ENCODE peak calls at places on chromosomes 5 and 9, in seven cellular contexts. M, L, F, C, A, P and J are unnamed samples.
A peak's percentile ranks its signal among the peaks of the same experiment; 100 is the strongest.

GRCh38 chr9:129620669-129621295 is at the start of gene C9orf50:
- DNase-seq in M (no peak), L (no peak), F (no peak), C (no peak), A (no peak), P (no peak), J (no peak)

GRCh38 chr9:17018001-17018491 is 116.8 kb upstream of the CNTLN start:
- DNase-seq in M (no peak), L (peak; percentile 83), F (no peak), C (no peak), A (no peak), P (no peak), J (no peak)

GRCh38 chr9:24189986-24190385 is 355.7 kb downstream of the IZUMO3 start:
- DNase-seq in M (no peak), L (no peak), F (no peak), C (no peak), A (no peak), P (no peak), J (no peak)

GRCh38 chr5:93054424-93055165 is 526.4 kb downstream of the NR2F1-AS1 start:
- DNase-seq in M (no peak), L (no peak), F (no peak), C (no peak), A (no peak), P (no peak), J (no peak)

GRCh38 chr5:50711280-50711679 is 44.8 kb downstream of the PARP8 start:
- DNase-seq in M (no peak), L (no peak), F (no peak), C (no peak), A (peak; percentile 2), P (no peak), J (peak; percentile 38)

GRCh38 chr9:137580958-137581331 is 2.2 kb upstream of the DPH7 start:
- DNase-seq in M (no peak), L (no peak), F (no peak), C (no peak), A (no peak), P (no peak), J (no peak)

GRCh38 chr9:129604766-129605163 is 16.1 kb downstream of the C9orf50 start:
- DNase-seq in M (no peak), L (no peak), F (no peak), C (no peak), A (no peak), P (no peak), J (no peak)

GRCh38 chr5:90747693-90748092 is 189.1 kb downstream of the ADGRV1 start:
- DNase-seq in M (no peak), L (no peak), F (no peak), C (peak; percentile 33), A (no peak), P (no peak), J (no peak)

GRCh38 chr5:14299666-14300065 is 156.5 kb downstream of the TRIO start:
- DNase-seq in M (no peak), L (no peak), F (no peak), C (no peak), A (no peak), P (no peak), J (no peak)

GRCh38 chr9:113646491-113646890 is 183.0 kb downstream of the RGS3 start:
- DNase-seq in M (no peak), L (peak; percentile 31), F (peak; percentile 2), C (no peak), A (no peak), P (no peak), J (no peak)

GRCh38 chr9:83208065-83208850 is 145.3 kb upstream of the RASEF start:
- DNase-seq in M (peak; percentile 10), L (no peak), F (no peak), C (no peak), A (no peak), P (no peak), J (no peak)

GRCh38 chr5:4640793-4641192 is 499.3 kb upstream of the ADAMTS16 start:
- DNase-seq in M (no peak), L (no peak), F (no peak), C (peak; percentile 70), A (no peak), P (no peak), J (no peak)

GRCh38 chr5:57791875-57792274 is 309.3 kb upstream of the ACTBL2 start:
- DNase-seq in M (no peak), L (no peak), F (no peak), C (no peak), A (no peak), P (no peak), J (no peak)

GRCh38 chr5:64811050-64811640 is 42.4 kb downstream of the CWC27 start:
- DNase-seq in M (peak; percentile 65), L (no peak), F (no peak), C (peak; percentile 68), A (peak; percentile 9), P (peak; percentile 28), J (no peak)

GRCh38 chr5:132259061-132259851 is 1.8 kb downstream of the PDLIM4 start:
- DNase-seq in M (peak; percentile 72), L (peak; percentile 90), F (no peak), C (no peak), A (peak; percentile 87), P (peak; percentile 55), J (peak; percentile 16)

GRCh38 chr5:76299592-76299991 is 103.5 kb upstream of the IQGAP2 start:
- DNase-seq in M (no peak), L (no peak), F (no peak), C (no peak), A (no peak), P (no peak), J (no peak)

GRCh38 chr9:21873540-21874221 is 71.2 kb downstream of the MTAP start:
- DNase-seq in M (peak; percentile 85), L (no peak), F (no peak), C (no peak), A (no peak), P (no peak), J (no peak)

GRCh38 chr9:33676746-33677505 is 118.4 kb upstream of the PRSS3 start:
- DNase-seq in M (peak; percentile 24), L (no peak), F (no peak), C (peak; percentile 65), A (peak; percentile 84), P (peak; percentile 35), J (peak; percentile 25)

GRCh38 chr9:76216161-76216649 is 178.0 kb downstream of the RFK start:
- DNase-seq in M (peak; percentile 84), L (no peak), F (no peak), C (no peak), A (no peak), P (no peak), J (no peak)

GRCh38 chr5:132221781-132222648 is 5.6 kb downstream of the P4HA2 start:
- DNase-seq in M (peak; percentile 41), L (no peak), F (no peak), C (no peak), A (no peak), P (no peak), J (no peak)

GRCh38 chr5:124660229-124661093 is 86.0 kb downstream of the ZNF608 start:
- DNase-seq in M (no peak), L (no peak), F (no peak), C (peak; percentile 83), A (no peak), P (no peak), J (no peak)

GRCh38 chr5:152595327-152595890 is 190.3 kb upstream of the NMUR2 start:
- DNase-seq in M (no peak), L (no peak), F (no peak), C (no peak), A (no peak), P (no peak), J (no peak)

DNA sequence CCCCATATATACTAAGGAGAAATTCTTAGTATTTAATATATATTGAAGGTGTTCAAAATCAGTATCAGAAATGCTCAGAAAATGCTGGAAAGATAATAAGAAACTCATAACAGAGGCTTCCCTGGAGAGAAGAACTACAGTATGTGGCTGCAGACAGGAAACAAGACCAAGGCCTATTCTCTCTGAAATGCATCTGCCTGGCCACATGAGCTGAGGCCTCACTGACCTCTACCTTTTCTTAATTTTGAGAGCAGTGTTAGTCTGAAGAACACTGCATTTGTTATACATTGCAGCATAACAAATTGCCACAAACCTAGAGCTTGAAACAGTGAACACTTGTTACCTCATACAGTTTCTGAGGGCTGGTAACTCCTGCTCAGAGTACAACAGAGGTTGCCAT is 133.4 kb upstream of the SPEF2 start:
- DNase-seq in M (no peak), L (no peak), F (no peak), C (no peak), A (no peak), P (no peak), J (no peak)
- H3K27ac ChIP-seq in M (no peak overlapping the region), L (no peak overlapping the region), F (no peak overlapping the region), C (no peak overlapping the region), A (no peak overlapping the region), P (no peak overlapping the region), J (no peak overlapping the region)

GRCh38 chr9:120394058-120394669 is 185.8 kb downstream of the CDK5RAP2 start:
- DNase-seq in M (no peak), L (no peak), F (no peak), C (no peak), A (no peak), P (no peak), J (no peak)
- H3K4me3 ChIP-seq in M (no peak overlapping the region), L (no peak overlapping the region), F (no peak overlapping the region), C (no peak overlapping the region), A (no peak overlapping the region), P (no peak overlapping the region), J (no peak overlapping the region)

DNA sequence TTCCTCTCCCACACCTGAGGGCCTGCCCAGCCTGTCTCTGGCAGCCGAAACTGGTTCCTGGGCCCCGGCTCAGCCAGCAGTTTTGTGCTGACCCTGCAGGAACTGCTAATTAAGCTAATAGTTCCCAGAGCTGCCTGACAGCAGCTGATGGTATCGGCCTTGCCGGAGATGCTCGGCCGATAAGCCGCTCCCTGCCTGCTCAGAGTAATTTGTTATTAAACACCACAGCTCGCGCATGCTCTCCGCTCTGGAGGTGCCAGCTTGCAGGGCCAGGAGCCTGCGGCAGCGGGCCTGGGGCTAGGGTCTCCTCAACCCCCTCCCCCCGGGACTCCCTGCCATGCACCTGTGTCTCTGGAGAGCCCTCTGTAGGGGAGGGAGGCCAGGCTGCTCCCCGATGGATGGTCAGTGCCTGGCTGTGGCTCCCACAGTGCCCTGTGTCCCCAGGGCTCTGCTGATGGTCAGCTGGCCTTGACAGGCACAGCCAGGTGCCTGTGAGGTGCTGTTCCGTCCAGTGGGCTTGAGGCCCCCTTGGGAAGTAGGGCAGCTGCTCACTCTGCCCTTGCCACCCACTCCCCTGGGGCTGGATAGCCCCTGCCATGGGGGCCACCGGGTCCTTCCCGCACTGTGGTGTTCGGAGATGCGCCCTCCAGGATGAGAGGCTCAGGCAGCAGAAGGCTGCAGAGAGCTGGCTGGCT is 41.7 kb downstream of the RXRA start:
- DNase-seq in M (no peak), L (no peak), F (peak; percentile 76), C (no peak), A (peak; percentile 83), P (no peak), J (no peak)
- TF ChIP-seq POLR2AphosphoS5 in M (no peak), L (no peak), F (no peak), C (no peak), A (peak; percentile 35), P (no peak), J (no peak)

GRCh38 chr5:175922192-175922885 is 45.8 kb downstream of the THOC3 start:
- DNase-seq in M (peak; percentile 41), L (no peak), F (no peak), C (no peak), A (no peak), P (peak; percentile 4), J (no peak)
- H3K27ac ChIP-seq in M (no peak overlapping the region), L (no peak overlapping the region), F (no peak overlapping the region), C (no peak overlapping the region), A (no peak overlapping the region), P (no peak overlapping the region), J (no peak overlapping the region)